ENCODE peak calls at places on chromosomes 11 and 22, in seven cellular contexts. N is AG04450; U is NCI-H2107; R is stimulated activated CD8-positive, alpha-beta memory T cell treated with anti-CD3 and anti-CD28 coated beads, Interleukin-2, amount 100 ng/mL, for 48 hours; X is T-cell; T is DND-41; S is 8988T. O is an unnamed sample.

GRCh38 chr11:125376117-125376516 is 119.9 kb downstream of the FEZ1 start:
- DNase-seq in R (no peak), T (no peak), U (no peak), S (no peak), X (no peak), N (no peak), O (peak)

GRCh38 chr11:76652989-76653673 is 17.4 kb downstream of the LRRC32 start:
- DNase-seq in S (no peak), R (no peak), N (no peak), U (no peak), X (no peak), T (no peak), O (no peak)

GRCh38 chr11:31640611-31641010 is 131.0 kb downstream of the ELP4 start:
- DNase-seq in T (no peak), S (no peak), R (no peak), N (no peak), X (no peak), U (no peak), O (no peak)

GRCh38 chr22:17035246-17035645 is 27.2 kb upstream of the GAB4 start:
- DNase-seq in R (no peak), S (no peak), T (no peak), X (no peak), N (no peak), U (no peak), O (no peak)

GRCh38 chr11:47991266-47991830 is 11.0 kb downstream of the PTPRJ start:
- DNase-seq in R (no peak), X (no peak), U (peak), S (no peak), N (no peak), T (no peak), O (no peak)

GRCh38 chr22:45590262-45590661 is 81.4 kb upstream of the ATXN10 start:
- DNase-seq in U (no peak), S (no peak), R (no peak), X (no peak), N (no peak), T (no peak), O (no peak)

GRCh38 chr11:41522391-41522790 is 62.9 kb upstream of the LRRC4C start:
- DNase-seq in X (no peak), T (no peak), R (no peak), U (no peak), N (no peak), S (no peak), O (no peak)

GRCh38 chr11:2445107-2445947 is 519 bp downstream of the KCNQ1 start:
- DNase-seq in U (no peak), N (no peak), X (peak), S (no peak), R (no peak), T (no peak), O (no peak)

GRCh38 chr11:28815110-28815509 is 706.9 kb downstream of the METTL15 start:
- DNase-seq in X (no peak), U (no peak), N (no peak), T (no peak), R (no peak), S (no peak), O (no peak)

O was measured in NCI-H2227 treated with DMSO at 0.1 percent for 48 hours.